ENCODE peak calls at places on chromosomes 7 and 10, in seven cellular contexts. One of them, this sample, is unnamed.

GRCh38 chr10:28984431-28984830 is 304.4 kb upstream of the LYZL1 start:
- DNase-seq in PC-9: peak; percentile 77
- DNase-seq in fibroblast of lung: peak; percentile 89
- DNase-seq in astrocyte: peak; percentile 87
- DNase-seq in GM12878: no peak
- DNase-seq in neural progenitor cell: no peak
- DNase-seq in DND-41: peak; percentile 54
- DNase-seq in this sample: peak; percentile 83

GRCh38 chr10:4663162-4663992 is 162.6 kb upstream of the AKR1E2 start:
- DNase-seq in PC-9: peak; percentile 75
- DNase-seq in astrocyte: peak; percentile 100
- DNase-seq in neural progenitor cell: peak; percentile 50
- DNase-seq in DND-41: peak; percentile 79
- DNase-seq in GM12878: peak; percentile 15
- DNase-seq in fibroblast of lung: peak; percentile 100
- DNase-seq in this sample: peak; percentile 99

GRCh38 chr10:71970331-71970730 is 6.1 kb downstream of the CHST3 start:
- DNase-seq in fibroblast of lung: no peak
- DNase-seq in DND-41: no peak
- DNase-seq in astrocyte: no peak
- DNase-seq in GM12878: no peak
- DNase-seq in neural progenitor cell: peak; percentile 78
- DNase-seq in PC-9: peak; percentile 76
- DNase-seq in this sample: peak; percentile 53

GRCh38 chr7:105800442-105800841 is 76.0 kb downstream of the ATXN7L1 start:
- DNase-seq in GM12878: peak; percentile 26
- DNase-seq in DND-41: no peak
- DNase-seq in astrocyte: peak; percentile 51
- DNase-seq in fibroblast of lung: peak; percentile 61
- DNase-seq in PC-9: no peak
- DNase-seq in neural progenitor cell: no peak
- DNase-seq in this sample: no peak

GRCh38 chr10:89403043-89403442 is 10.6 kb downstream of the IFIT1 start:
- DNase-seq in PC-9: no peak
- DNase-seq in neural progenitor cell: no peak
- DNase-seq in astrocyte: no peak
- DNase-seq in GM12878: no peak
- DNase-seq in DND-41: no peak
- DNase-seq in fibroblast of lung: no peak
- DNase-seq in this sample: no peak

GRCh38 chr7:25075459-25075858 is 49.6 kb downstream of the CYCS start:
- DNase-seq in GM12878: no peak
- DNase-seq in neural progenitor cell: no peak
- DNase-seq in PC-9: no peak
- DNase-seq in astrocyte: no peak
- DNase-seq in fibroblast of lung: no peak
- DNase-seq in DND-41: no peak
- DNase-seq in this sample: peak; percentile 59

GRCh38 chr7:148670807-148671206 is 27.9 kb upstream of the CUL1 start:
- DNase-seq in PC-9: no peak
- DNase-seq in fibroblast of lung: no peak
- DNase-seq in GM12878: no peak
- DNase-seq in neural progenitor cell: no peak
- DNase-seq in astrocyte: no peak
- DNase-seq in DND-41: no peak
- DNase-seq in this sample: no peak

GRCh38 chr10:15344876-15345285 is 26.2 kb downstream of the FAM171A1 start:
- DNase-seq in DND-41: no peak
- DNase-seq in GM12878: no peak
- DNase-seq in fibroblast of lung: peak; percentile 92
- DNase-seq in neural progenitor cell: peak; percentile 33
- DNase-seq in astrocyte: peak; percentile 93
- DNase-seq in PC-9: no peak
- DNase-seq in this sample: peak; percentile 87

GRCh38 chr7:115387168-115387567 is 465.3 kb downstream of the MDFIC start:
- DNase-seq in neural progenitor cell: no peak
- DNase-seq in astrocyte: no peak
- DNase-seq in DND-41: no peak
- DNase-seq in GM12878: no peak
- DNase-seq in fibroblast of lung: no peak
- DNase-seq in PC-9: no peak
- DNase-seq in this sample: no peak

GRCh38 chr10:43963793-43964425 is 315.2 kb upstream of the ZNF32 start:
- DNase-seq in astrocyte: no peak
- DNase-seq in DND-41: no peak
- DNase-seq in fibroblast of lung: no peak
- DNase-seq in GM12878: no peak
- DNase-seq in neural progenitor cell: no peak
- DNase-seq in PC-9: no peak
- DNase-seq in this sample: no peak

GRCh38 chr7:151304856-151305255 is 36.8 kb upstream of the NUB1 start:
- DNase-seq in fibroblast of lung: no peak
- DNase-seq in GM12878: no peak
- DNase-seq in astrocyte: no peak
- DNase-seq in DND-41: no peak
- DNase-seq in neural progenitor cell: peak; percentile 34
- DNase-seq in PC-9: no peak
- DNase-seq in this sample: no peak

GRCh38 chr7:12436896-12437535 is 33.4 kb upstream of the VWDE start:
- DNase-seq in DND-41: no peak
- DNase-seq in GM12878: no peak
- DNase-seq in fibroblast of lung: peak; percentile 65
- DNase-seq in neural progenitor cell: peak; percentile 64
- DNase-seq in astrocyte: peak; percentile 57
- DNase-seq in PC-9: no peak
- DNase-seq in this sample: peak; percentile 51

GRCh38 chr7:90551036-90551435 is 45.1 kb upstream of the CDK14 start:
- DNase-seq in PC-9: peak; percentile 27
- DNase-seq in fibroblast of lung: no peak
- DNase-seq in GM12878: no peak
- DNase-seq in neural progenitor cell: peak; percentile 7
- DNase-seq in DND-41: no peak
- DNase-seq in astrocyte: no peak
- DNase-seq in this sample: peak; percentile 2

GRCh38 chr10:75717126-75717916 is 285.9 kb downstream of the LRMDA start:
- DNase-seq in astrocyte: no peak
- DNase-seq in DND-41: no peak
- DNase-seq in GM12878: no peak
- DNase-seq in fibroblast of lung: no peak
- DNase-seq in PC-9: no peak
- DNase-seq in neural progenitor cell: no peak
- DNase-seq in this sample: no peak

GRCh38 chr7:77738871-77739270 is 42.6 kb downstream of the RSBN1L start:
- DNase-seq in DND-41: no peak
- DNase-seq in astrocyte: peak; percentile 46
- DNase-seq in fibroblast of lung: peak; percentile 61
- DNase-seq in neural progenitor cell: no peak
- DNase-seq in PC-9: peak; percentile 22
- DNase-seq in GM12878: no peak
- DNase-seq in this sample: no peak

GRCh38 chr7:155437836-155438235 is 20.1 kb upstream of the EN2 start:
- DNase-seq in fibroblast of lung: no peak
- DNase-seq in astrocyte: no peak
- DNase-seq in PC-9: no peak
- DNase-seq in neural progenitor cell: no peak
- DNase-seq in GM12878: no peak
- DNase-seq in DND-41: no peak
- DNase-seq in this sample: no peak

DNA sequence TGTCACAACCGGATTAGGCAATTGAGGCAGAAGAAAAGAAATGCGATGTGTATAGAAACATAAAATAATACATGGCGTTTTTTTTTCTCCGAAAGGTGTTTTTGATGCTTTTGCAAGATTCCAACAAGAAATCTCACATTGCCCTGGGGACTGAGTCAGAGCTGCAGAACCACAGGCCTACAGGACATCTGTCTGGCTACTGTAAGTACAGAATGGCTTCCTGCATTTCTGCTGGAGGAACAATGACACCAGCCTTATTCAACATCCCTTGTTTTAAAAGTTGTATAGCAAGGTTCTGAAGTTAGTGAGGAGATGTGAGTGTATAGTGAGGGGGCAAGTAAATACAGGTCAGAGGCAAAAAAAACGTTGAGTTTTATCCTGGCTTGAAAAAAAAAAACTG is 256.4 kb downstream of the ABCA13 start:
- DNase-seq in PC-9: no peak
- DNase-seq in neural progenitor cell: no peak
- DNase-seq in fibroblast of lung: peak; percentile 18
- DNase-seq in DND-41: no peak
- DNase-seq in astrocyte: no peak
- DNase-seq in GM12878: no peak
- DNase-seq in this sample: peak; percentile 71
- H3K27me3 ChIP-seq in PC-9: no peaks in the 10 kb centered on the region
- H3K27me3 ChIP-seq in neural progenitor cell: no peaks in the 10 kb centered on the region
- H3K27me3 ChIP-seq in fibroblast of lung: no peaks in the 10 kb centered on the region
- H3K27me3 ChIP-seq in DND-41: no peaks in the 10 kb centered on the region
- H3K27me3 ChIP-seq in astrocyte: no peaks in the 10 kb centered on the region
- H3K27me3 ChIP-seq in GM12878: no peaks in the 10 kb centered on the region
- H3K27me3 ChIP-seq in this sample: no peaks in the 10 kb centered on the region

DNA sequence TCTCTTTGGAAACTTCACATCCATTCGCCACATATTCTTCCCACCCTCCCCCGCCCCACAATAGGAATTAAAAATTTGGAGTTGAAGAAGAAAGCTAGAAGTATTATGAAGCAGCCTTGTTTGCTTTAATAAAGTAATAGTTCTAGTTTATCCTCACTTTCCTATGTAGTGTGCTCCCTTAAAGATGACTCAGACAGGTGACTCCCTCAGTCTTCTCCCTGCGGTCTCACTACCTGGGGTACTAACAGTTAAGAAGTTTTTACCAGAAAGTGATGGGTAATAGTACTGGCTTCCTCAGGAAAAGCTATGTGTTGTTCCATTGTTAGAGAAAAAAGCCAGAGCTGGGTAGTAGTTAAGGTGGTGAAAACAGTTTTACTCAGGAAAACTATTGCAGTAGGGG is 58.6 kb downstream of the CCNY start:
- DNase-seq in GM12878: no peak
- DNase-seq in fibroblast of lung: no peak
- DNase-seq in neural progenitor cell: no peak
- DNase-seq in astrocyte: no peak
- DNase-seq in DND-41: no peak
- DNase-seq in PC-9: no peak
- DNase-seq in this sample: no peak
- H3K4me1 ChIP-seq in GM12878: no peaks in the 10 kb centered on the region
- H3K4me1 ChIP-seq in fibroblast of lung: peaks cover 7% of the 10 kb centered on the region
- H3K4me1 ChIP-seq in neural progenitor cell: peaks cover 64% of the 10 kb centered on the region
- H3K4me1 ChIP-seq in astrocyte: peaks cover 6% of the 10 kb centered on the region
- H3K4me1 ChIP-seq in DND-41: no peaks in the 10 kb centered on the region
- H3K4me1 ChIP-seq in PC-9: no peaks in the 10 kb centered on the region
- H3K4me1 ChIP-seq in this sample: no peaks in the 10 kb centered on the region

GRCh38 chr10:52313350-52314006 is 603 bp upstream of the DKK1 start:
- DNase-seq in fibroblast of lung: no peak
- DNase-seq in astrocyte: no peak
- DNase-seq in GM12878: no peak
- DNase-seq in DND-41: no peak
- DNase-seq in neural progenitor cell: peak; percentile 46
- DNase-seq in PC-9: peak; percentile 31
- DNase-seq in this sample: no peak

GRCh38 chr10:52312999-52313349 is 1.1 kb upstream of the DKK1 start:
- DNase-seq in astrocyte: no peak
- DNase-seq in fibroblast of lung: peak; percentile 20
- DNase-seq in DND-41: no peak
- DNase-seq in PC-9: no peak
- DNase-seq in GM12878: no peak
- DNase-seq in neural progenitor cell: peak; percentile 24
- DNase-seq in this sample: no peak

GRCh38 chr10:52314007-52314821 is at the start of gene DKK1:
- DNase-seq in fibroblast of lung: peak; percentile 69
- DNase-seq in PC-9: peak; percentile 93
- DNase-seq in neural progenitor cell: peak; percentile 87
- DNase-seq in DND-41: no peak
- DNase-seq in GM12878: no peak
- DNase-seq in astrocyte: peak; percentile 49
- DNase-seq in this sample: peak; percentile 87

DNA sequence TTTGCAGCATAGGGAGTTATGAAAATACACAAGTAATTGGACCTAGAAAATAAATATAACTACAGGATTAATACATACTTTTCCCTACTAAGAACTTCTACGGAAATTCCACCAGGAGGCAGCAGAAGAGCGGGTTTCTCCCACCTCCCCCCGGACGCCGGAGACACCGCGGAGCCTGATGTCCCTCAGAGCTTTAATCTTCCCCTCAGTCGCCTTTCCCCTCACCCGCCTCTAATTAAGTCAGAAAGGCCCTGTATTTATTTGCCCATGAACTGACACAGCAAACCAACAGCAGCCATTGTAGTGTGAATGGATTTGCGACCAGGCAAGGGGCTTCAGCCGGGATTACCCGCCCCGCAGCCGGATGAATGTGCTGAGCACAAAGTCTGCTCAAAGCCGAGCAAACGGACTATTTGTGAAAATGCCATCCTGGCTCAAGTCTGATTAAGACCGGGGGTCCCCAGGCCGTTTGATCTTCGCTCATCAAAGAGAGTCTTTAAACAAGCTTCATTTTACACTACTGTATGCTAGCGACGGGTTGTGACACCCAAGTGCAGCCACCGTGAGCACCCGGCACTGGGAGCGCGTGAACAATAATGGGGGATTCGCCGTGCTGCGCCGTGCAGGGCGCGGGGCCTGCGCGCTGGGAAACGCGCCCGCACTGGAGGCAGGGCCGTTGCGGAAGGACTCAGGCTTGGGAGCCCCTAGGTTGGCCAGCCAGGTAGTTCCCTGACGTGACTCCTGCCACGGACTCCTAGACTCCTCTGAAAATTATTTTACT is 5.6 kb upstream of the DKK1 start:
- DNase-seq in astrocyte: peak; percentile 55
- DNase-seq in PC-9: peak; percentile 64
- DNase-seq in fibroblast of lung: peak; percentile 71
- DNase-seq in DND-41: peak; percentile 19
- DNase-seq in neural progenitor cell: peak; percentile 92
- DNase-seq in GM12878: no peak
- DNase-seq in this sample: peak; percentile 45
- TF ChIP-seq EZH2 in astrocyte: no peak
- TF ChIP-seq EZH2 in PC-9: no peak
- TF ChIP-seq EZH2 in fibroblast of lung: no peak
- TF ChIP-seq EZH2 in DND-41: no peak
- TF ChIP-seq EZH2 in neural progenitor cell: peak; percentile 42
- TF ChIP-seq EZH2 in GM12878: no peak
- TF ChIP-seq EZH2 in this sample: no peak

DNA sequence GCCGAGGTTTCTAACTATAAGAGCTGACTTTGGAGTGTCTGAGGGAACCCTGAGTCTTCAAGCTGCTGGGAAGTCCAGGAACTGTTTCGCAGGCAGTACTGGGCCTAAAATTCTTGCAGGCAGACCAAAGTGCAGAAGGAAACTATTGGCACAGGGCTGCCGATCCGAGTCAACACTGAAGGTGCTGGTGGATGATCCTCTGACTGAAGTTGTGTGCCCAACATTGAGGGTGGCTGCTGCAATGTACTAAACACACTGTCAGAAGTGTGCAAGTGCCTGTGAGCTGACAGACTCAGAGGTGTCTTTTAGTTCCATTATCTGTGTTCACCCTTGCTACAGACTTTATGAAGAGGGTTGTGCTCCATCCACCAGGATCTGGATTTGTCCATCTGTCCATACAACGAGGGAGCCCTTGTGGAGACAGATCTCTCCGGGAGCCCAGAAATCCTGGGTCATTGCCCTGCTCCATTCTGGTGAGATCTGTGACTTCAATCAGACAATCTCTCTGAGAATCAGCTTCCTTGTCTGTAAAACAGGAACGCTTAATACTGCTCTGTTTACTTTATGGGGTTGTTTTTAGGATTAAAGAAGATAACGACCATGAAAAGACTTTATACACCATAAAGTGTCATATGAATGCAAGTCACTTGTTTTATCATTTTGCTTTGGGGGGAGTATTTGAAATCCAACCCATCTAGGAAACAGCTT is 9.5 kb upstream of the TRPV6 start:
- DNase-seq in GM12878: no peak
- DNase-seq in neural progenitor cell: no peak
- DNase-seq in fibroblast of lung: no peak
- DNase-seq in DND-41: no peak
- DNase-seq in astrocyte: no peak
- DNase-seq in PC-9: no peak
- DNase-seq in this sample: no peak
- H3K27me3 ChIP-seq in GM12878: no peaks in the 10 kb centered on the region
- H3K27me3 ChIP-seq in neural progenitor cell: no peaks in the 10 kb centered on the region
- H3K27me3 ChIP-seq in fibroblast of lung: no peaks in the 10 kb centered on the region
- H3K27me3 ChIP-seq in DND-41: no peaks in the 10 kb centered on the region
- H3K27me3 ChIP-seq in astrocyte: peaks cover 3% of the 10 kb centered on the region
- H3K27me3 ChIP-seq in PC-9: no peaks in the 10 kb centered on the region
- H3K27me3 ChIP-seq in this sample: no peaks in the 10 kb centered on the region